ENCODE peak calls at places on chromosomes 7 and 10, in five cellular contexts. E is IMR-90, N is A549, B is K562, Y is GM12878. V is an unnamed sample.

GRCh38 chr7:153440781-153441180 is 611.4 kb upstream of the DPP6 start:
- DNase-seq in N (no peak), E (no peak), Y (no peak), B (no peak), V (no peak)

GRCh38 chr7:149021725-149022062 is 6.6 kb downstream of the PDIA4 start:
- DNase-seq in Y (no peak), B (no peak), N (no peak), E (no peak), V (no peak)

GRCh38 chr7:40815512-40815911 is 680.7 kb downstream of the SUGCT start:
- DNase-seq in E (peak), N (no peak), B (no peak), Y (no peak), V (no peak)

GRCh38 chr10:24451325-24451820 is 242.4 kb downstream of the KIAA1217 start:
- DNase-seq in Y (no peak), N (no peak), B (no peak), E (no peak), V (no peak)

GRCh38 chr7:127962589-127963361 is 68.5 kb downstream of the LRRC4 start:
- DNase-seq in B (no peak), E (no peak), N (no peak), Y (no peak), V (no peak)

GRCh38 chr7:1271046-1271445 is 38.4 kb downstream of the UNCX start:
- DNase-seq in Y (no peak), E (no peak), B (no peak), N (no peak), V (no peak)

GRCh38 chr10:49177391-49178355 is 10.5 kb downstream of the TMEM273 start:
- DNase-seq in N (peak), B (peak), Y (peak), E (peak), V (no peak)

GRCh38 chr10:11444531-11445228 is 166.8 kb downstream of the USP6NL start:
- DNase-seq in N (no peak), E (no peak), Y (no peak), B (no peak), V (no peak)

GRCh38 chr7:43211276-43211675 is 98.8 kb downstream of the HECW1 start:
- DNase-seq in N (peak), Y (no peak), E (no peak), B (no peak), V (no peak)

GRCh38 chr10:132423966-132424847 is 27.2 kb downstream of the PWWP2B start:
- DNase-seq in N (no peak), B (no peak), Y (no peak), E (no peak), V (peak)

GRCh38 chr10:58797356-58797755 is 284.7 kb downstream of the BICC1 start:
- DNase-seq in E (peak), Y (no peak), B (no peak), N (no peak), V (no peak)

DNA sequence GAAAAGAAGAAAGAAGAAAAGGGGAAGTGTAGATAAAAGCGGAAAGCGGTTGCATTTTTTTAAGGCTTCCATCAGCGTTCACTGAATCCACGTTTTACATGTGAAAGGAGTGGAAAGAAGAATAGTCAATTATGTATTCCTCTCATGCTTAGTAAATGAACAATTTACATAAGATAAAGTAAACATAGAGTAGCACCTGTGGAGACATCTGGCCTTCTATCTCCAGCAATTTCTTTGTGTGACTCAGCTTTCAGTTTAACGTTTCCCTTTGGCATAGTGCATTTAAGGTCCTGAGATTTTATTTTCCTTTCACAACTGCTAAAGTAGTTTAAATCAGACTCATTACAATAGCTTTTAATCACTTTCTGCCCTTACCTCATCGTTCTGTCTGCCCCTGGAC is 383.6 kb upstream of the VWC2 start:
- DNase-seq in E (no peak), B (no peak), N (no peak), Y (no peak), V (no peak)
- TF ChIP-seq RCOR1 in E (no peak), B (no peak), N (no peak), Y (no peak), V (no peak)

GRCh38 chr10:96414303-96414702 is 55.5 kb upstream of the OPALIN start:
- DNase-seq in B (no peak), N (no peak), E (no peak), Y (no peak), V (no peak)

GRCh38 chr10:96416643-96417042 is 57.8 kb upstream of the OPALIN start:
- DNase-seq in E (no peak), B (no peak), N (no peak), Y (no peak), V (no peak)

GRCh38 chr10:96415150-96415895 is 56.5 kb upstream of the OPALIN start:
- DNase-seq in E (no peak), Y (no peak), B (no peak), N (no peak), V (no peak)

GRCh38 chr10:96417432-96417831 is 58.6 kb upstream of the OPALIN start:
- DNase-seq in Y (no peak), N (no peak), B (no peak), E (no peak), V (no peak)

DNA sequence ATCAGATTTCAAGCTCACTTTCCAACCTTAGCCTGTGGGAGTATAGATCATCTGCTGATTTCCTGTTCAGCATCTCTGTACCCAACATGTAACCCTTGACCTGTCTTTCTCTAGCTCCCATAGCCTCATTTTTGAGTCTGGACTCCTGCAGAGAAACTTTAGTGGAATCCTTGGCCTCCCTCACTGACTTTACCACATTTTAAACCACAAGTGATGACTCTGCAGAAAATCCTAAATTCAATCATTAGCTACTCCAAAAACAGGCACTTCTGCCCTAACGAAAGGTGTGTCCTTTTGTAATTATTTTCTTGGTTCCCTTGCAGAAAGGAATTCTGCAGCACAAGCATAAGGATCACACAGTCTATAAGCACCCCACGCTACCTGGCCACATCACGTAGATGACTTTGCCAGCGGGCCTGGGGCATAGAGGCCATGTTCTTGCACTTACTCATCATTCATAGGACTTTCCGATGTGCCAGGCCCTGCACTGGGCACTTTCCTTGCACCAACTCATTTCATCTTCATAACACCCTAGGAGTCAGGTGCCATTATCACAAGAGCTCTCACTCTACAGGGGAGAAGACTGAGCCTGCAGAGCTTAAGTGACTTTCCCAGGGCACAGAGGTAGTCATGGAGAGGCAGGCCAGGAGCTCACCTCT is 57.2 kb upstream of the OPALIN start:
- DNase-seq in B (no peak), Y (no peak), N (no peak), E (no peak), V (no peak)
- TF ChIP-seq RCOR1 in B (no peak), Y (no peak), N (no peak), E (no peak), V (no peak)

DNA sequence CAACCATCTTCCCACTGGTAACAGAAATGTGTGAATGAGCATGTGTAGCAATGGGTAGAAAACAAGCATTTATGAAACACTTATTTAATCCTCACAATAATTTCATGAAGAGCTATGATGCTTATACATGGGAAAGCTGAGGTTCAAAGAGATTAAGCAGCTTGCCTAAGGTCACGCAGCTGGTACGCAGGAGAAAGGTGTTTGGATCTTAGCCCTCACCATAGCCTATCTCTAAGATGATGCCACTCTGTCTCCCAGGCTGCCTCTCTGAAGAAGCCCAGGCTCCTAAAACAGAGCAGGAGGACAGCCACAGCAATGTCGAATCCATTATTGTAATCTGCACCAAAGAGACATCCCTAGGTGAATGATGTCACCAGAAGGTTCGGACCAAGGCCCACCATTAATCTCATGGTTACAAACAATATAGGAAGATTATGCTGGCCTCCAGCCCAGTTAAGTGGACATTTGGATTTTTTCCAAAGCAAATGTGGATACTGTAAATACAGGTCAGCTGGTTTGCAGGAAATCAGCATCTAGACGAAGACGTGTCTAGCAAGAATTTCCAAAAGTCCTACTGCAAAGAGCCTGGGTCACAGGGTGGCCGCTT is 447.5 kb upstream of the ZMIZ1 start:
- DNase-seq in N (no peak), Y (no peak), B (no peak), E (no peak), V (peak)
- TF ChIP-seq RCOR1 in N (no peak), Y (no peak), B (no peak), E (no peak), V (peak)

GRCh38 chr10:845526-845925 is 86.0 kb downstream of the LARP4B start:
- DNase-seq in Y (no peak), N (no peak), B (no peak), E (no peak), V (no peak)
- TF ChIP-seq RCOR1 in Y (no peak), N (no peak), B (no peak), E (no peak), V (no peak)

DNA sequence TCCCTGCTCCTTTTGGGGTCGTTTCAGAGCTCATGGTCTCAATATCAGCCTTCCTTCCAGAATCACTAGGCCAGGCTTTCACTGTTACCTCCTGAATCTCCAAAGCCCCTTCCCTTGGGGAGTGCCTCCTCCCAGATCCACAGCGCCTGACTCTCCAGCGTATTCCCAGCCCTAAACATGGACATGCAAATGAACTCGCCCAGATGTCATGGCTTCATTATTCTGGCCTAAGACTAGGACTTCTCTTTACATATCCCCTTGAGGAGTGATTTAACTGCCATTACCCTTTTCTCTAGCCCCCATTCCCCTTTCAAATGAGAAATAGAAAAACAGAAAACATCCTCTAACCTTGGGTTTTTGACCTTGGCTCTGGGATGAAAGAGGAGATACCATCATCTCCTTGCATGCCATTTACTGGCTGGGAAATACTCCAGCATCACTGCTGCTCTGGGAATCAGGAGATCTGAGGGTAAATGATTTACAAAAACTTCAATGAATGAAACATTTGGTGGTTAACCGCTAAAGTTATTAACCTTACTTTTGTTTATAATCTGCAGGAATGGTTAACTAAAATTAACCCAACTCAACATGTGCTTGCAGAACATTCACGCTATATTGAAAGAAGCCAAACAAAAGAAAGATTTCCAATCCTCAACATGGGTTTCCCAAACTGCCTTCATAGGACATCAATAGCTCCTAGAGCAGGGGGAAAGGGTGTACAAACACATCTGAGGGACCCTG is 37.0 kb downstream of the FAM171A1 start:
- DNase-seq in B (no peak), Y (no peak), E (peak), N (peak), V (peak)
- TF ChIP-seq RCOR1 in B (no peak), Y (no peak), E (no peak), N (no peak), V (no peak)

GRCh38 chr7:45001138-45001694 is 1.2 kb downstream of the CCM2 start:
- DNase-seq in Y (no peak), N (no peak), B (peak), E (no peak), V (peak)
- TF ChIP-seq RCOR1 in Y (no peak), N (no peak), B (peak), E (no peak), V (no peak)

DNA sequence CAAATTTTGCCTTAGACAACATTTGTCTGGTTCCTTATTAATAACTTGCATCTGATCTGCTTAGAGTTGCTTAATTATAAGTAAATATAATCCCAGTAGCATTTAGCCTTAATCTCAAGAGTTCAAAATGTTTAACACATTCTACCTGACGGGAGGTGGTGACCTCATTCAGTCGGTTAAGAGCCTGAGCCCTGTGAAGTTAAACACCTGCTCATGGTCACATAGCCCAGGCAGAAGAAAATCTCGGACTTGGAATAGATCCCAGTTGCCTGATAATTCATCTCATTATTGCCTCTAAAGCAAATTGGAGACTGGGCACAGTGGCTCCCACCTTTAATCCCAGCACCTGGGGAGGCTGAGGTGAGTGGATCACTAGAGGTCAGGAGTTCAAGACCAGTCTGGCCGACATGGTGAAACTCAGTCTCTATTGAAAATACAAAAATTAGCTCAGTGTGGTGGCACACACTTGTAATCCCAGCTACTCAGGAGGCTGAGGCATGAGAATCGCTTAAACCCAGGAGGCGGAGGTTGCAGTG is 18.6 kb upstream of the ASCC1 start:
- DNase-seq in N (no peak), E (no peak), Y (no peak), B (no peak), V (no peak)
- TF ChIP-seq RCOR1 in N (no peak), E (no peak), Y (no peak), B (no peak), V (no peak)

GRCh38 chr10:91077549-91078017 is 142.9 kb upstream of the PCGF5 start:
- DNase-seq in N (no peak), B (no peak), E (peak), Y (no peak), V (peak)
- TF ChIP-seq RCOR1 in N (no peak), B (no peak), E (no peak), Y (no peak), V (peak)